ENCODE peak calls at places on chromosomes 11 and 22, in six cellular contexts. One of them, this sample, is unnamed.

GRCh38 chr11:112526699-112527410 is 266.2 kb upstream of the PLET1 start:
- DNase-seq in caudate nucleus: no peak
- DNase-seq in HCT116: no peak
- DNase-seq in lower lobe of right lung: no peak
- DNase-seq in brain microvascular endothelial cell: no peak
- DNase-seq in cardiac muscle cell: no peak
- DNase-seq in this sample: no peak

GRCh38 chr22:31346733-31347250 is 646 bp upstream of the PATZ1 start:
- DNase-seq in cardiac muscle cell: peak; percentile 72
- DNase-seq in brain microvascular endothelial cell: no peak
- DNase-seq in lower lobe of right lung: peak; percentile 67
- DNase-seq in caudate nucleus: no peak
- DNase-seq in HCT116: no peak
- DNase-seq in this sample: no peak

GRCh38 chr11:98734686-98735085 is 286.1 kb upstream of the CNTN5 start:
- DNase-seq in cardiac muscle cell: no peak
- DNase-seq in lower lobe of right lung: no peak
- DNase-seq in HCT116: no peak
- DNase-seq in brain microvascular endothelial cell: no peak
- DNase-seq in caudate nucleus: no peak
- DNase-seq in this sample: no peak

GRCh38 chr11:103842795-103843194 is 193.6 kb upstream of the DDI1 start:
- DNase-seq in HCT116: no peak
- DNase-seq in cardiac muscle cell: no peak
- DNase-seq in lower lobe of right lung: no peak
- DNase-seq in brain microvascular endothelial cell: peak; percentile 18
- DNase-seq in caudate nucleus: no peak
- DNase-seq in this sample: no peak

GRCh38 chr11:118766035-118766434 is 24.9 kb downstream of the DDX6 start:
- DNase-seq in lower lobe of right lung: no peak
- DNase-seq in brain microvascular endothelial cell: no peak
- DNase-seq in caudate nucleus: no peak
- DNase-seq in cardiac muscle cell: no peak
- DNase-seq in HCT116: no peak
- DNase-seq in this sample: no peak

GRCh38 chr22:41512421-41513194 is 31.7 kb downstream of the POLR3H start:
- DNase-seq in caudate nucleus: no peak
- DNase-seq in HCT116: peak; percentile 40
- DNase-seq in lower lobe of right lung: no peak
- DNase-seq in brain microvascular endothelial cell: peak; percentile 63
- DNase-seq in cardiac muscle cell: peak; percentile 81
- DNase-seq in this sample: no peak

GRCh38 chr11:16000065-16000464 is 356.3 kb downstream of the SOX6 start:
- DNase-seq in caudate nucleus: no peak
- DNase-seq in cardiac muscle cell: no peak
- DNase-seq in lower lobe of right lung: no peak
- DNase-seq in HCT116: no peak
- DNase-seq in brain microvascular endothelial cell: peak; percentile 61
- DNase-seq in this sample: no peak

GRCh38 chr11:117916956-117917355 is 12.2 kb downstream of the TMPRSS13 start:
- DNase-seq in cardiac muscle cell: no peak
- DNase-seq in lower lobe of right lung: no peak
- DNase-seq in HCT116: no peak
- DNase-seq in brain microvascular endothelial cell: no peak
- DNase-seq in caudate nucleus: no peak
- DNase-seq in this sample: no peak

GRCh38 chr11:35066783-35067476 is 72.0 kb upstream of the CD44 start:
- DNase-seq in brain microvascular endothelial cell: no peak
- DNase-seq in HCT116: no peak
- DNase-seq in cardiac muscle cell: no peak
- DNase-seq in caudate nucleus: no peak
- DNase-seq in lower lobe of right lung: no peak
- DNase-seq in this sample: no peak

GRCh38 chr11:27718853-27719574 is 18.8 kb upstream of the BDNF start:
- DNase-seq in brain microvascular endothelial cell: no peak
- DNase-seq in caudate nucleus: no peak
- DNase-seq in lower lobe of right lung: no peak
- DNase-seq in cardiac muscle cell: peak; percentile 87
- DNase-seq in HCT116: no peak
- DNase-seq in this sample: no peak

GRCh38 chr11:1360835-1361357 is 28.8 kb upstream of the BRSK2 start:
- DNase-seq in lower lobe of right lung: no peak
- DNase-seq in caudate nucleus: no peak
- DNase-seq in cardiac muscle cell: no peak
- DNase-seq in HCT116: no peak
- DNase-seq in brain microvascular endothelial cell: no peak
- DNase-seq in this sample: no peak

GRCh38 chr11:130979386-130979972 is 63.2 kb upstream of the SNX19 start:
- DNase-seq in cardiac muscle cell: peak; percentile 38
- DNase-seq in brain microvascular endothelial cell: peak; percentile 18
- DNase-seq in lower lobe of right lung: no peak
- DNase-seq in HCT116: no peak
- DNase-seq in caudate nucleus: no peak
- DNase-seq in this sample: no peak

GRCh38 chr11:102172127-102172848 is 62.0 kb downstream of the YAP1 start:
- DNase-seq in brain microvascular endothelial cell: peak; percentile 32
- DNase-seq in cardiac muscle cell: no peak
- DNase-seq in lower lobe of right lung: no peak
- DNase-seq in HCT116: no peak
- DNase-seq in caudate nucleus: no peak
- DNase-seq in this sample: no peak

GRCh38 chr11:45805305-45806071 is 539 bp downstream of the SLC35C1 start:
- DNase-seq in HCT116: no peak
- DNase-seq in caudate nucleus: no peak
- DNase-seq in lower lobe of right lung: peak; percentile 55
- DNase-seq in brain microvascular endothelial cell: peak; percentile 66
- DNase-seq in cardiac muscle cell: peak; percentile 25
- DNase-seq in this sample: peak; percentile 60

GRCh38 chr11:131633978-131634377 is 263.6 kb downstream of the NTM start:
- DNase-seq in brain microvascular endothelial cell: no peak
- DNase-seq in lower lobe of right lung: no peak
- DNase-seq in caudate nucleus: no peak
- DNase-seq in HCT116: no peak
- DNase-seq in cardiac muscle cell: no peak
- DNase-seq in this sample: no peak

GRCh38 chr11:81573367-81573766 is 1160.3 kb downstream of the FAM181B start:
- DNase-seq in caudate nucleus: no peak
- DNase-seq in HCT116: no peak
- DNase-seq in brain microvascular endothelial cell: no peak
- DNase-seq in cardiac muscle cell: peak; percentile 10
- DNase-seq in lower lobe of right lung: no peak
- DNase-seq in this sample: no peak
- H3K27ac ChIP-seq in caudate nucleus: no peak overlapping the region
- H3K27ac ChIP-seq in HCT116: no peak overlapping the region
- H3K27ac ChIP-seq in brain microvascular endothelial cell: no peak overlapping the region
- H3K27ac ChIP-seq in cardiac muscle cell: no peak overlapping the region
- H3K27ac ChIP-seq in lower lobe of right lung: no peak overlapping the region
- H3K27ac ChIP-seq in this sample: no peak overlapping the region

GRCh38 chr22:44305455-44305854 is 7.3 kb downstream of the SHISAL1 start:
- DNase-seq in HCT116: no peak
- DNase-seq in cardiac muscle cell: no peak
- DNase-seq in brain microvascular endothelial cell: no peak
- DNase-seq in lower lobe of right lung: no peak
- DNase-seq in caudate nucleus: no peak
- DNase-seq in this sample: no peak

GRCh38 chr22:44304354-44304753 is 8.4 kb downstream of the SHISAL1 start:
- DNase-seq in brain microvascular endothelial cell: no peak
- DNase-seq in HCT116: no peak
- DNase-seq in lower lobe of right lung: no peak
- DNase-seq in caudate nucleus: no peak
- DNase-seq in cardiac muscle cell: no peak
- DNase-seq in this sample: no peak

GRCh38 chr22:44307509-44308169 is 5.1 kb downstream of the SHISAL1 start:
- DNase-seq in brain microvascular endothelial cell: no peak
- DNase-seq in HCT116: no peak
- DNase-seq in caudate nucleus: no peak
- DNase-seq in lower lobe of right lung: no peak
- DNase-seq in cardiac muscle cell: peak; percentile 64
- DNase-seq in this sample: no peak

GRCh38 chr22:44305888-44306287 is 6.9 kb downstream of the SHISAL1 start:
- DNase-seq in cardiac muscle cell: no peak
- DNase-seq in caudate nucleus: no peak
- DNase-seq in lower lobe of right lung: no peak
- DNase-seq in brain microvascular endothelial cell: no peak
- DNase-seq in HCT116: no peak
- DNase-seq in this sample: no peak

DNA sequence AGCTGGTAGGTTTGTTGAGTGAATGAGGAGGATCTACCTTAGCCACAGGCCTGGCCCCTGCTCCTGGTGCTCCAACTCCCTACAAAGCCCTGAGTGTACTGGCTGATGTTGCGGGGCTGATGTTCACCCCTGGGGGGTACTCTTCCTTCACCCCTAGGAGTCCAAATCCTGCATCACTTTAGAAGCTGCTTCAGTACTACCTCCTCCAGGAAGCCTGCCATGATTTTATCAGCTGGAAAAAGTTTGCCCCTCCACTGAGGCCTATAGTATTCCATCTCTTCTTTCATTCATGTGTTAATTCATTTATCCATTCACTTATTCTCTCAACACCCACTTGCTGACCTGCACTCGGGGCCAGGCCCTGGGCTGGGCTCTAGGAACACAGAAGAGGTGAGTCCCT is 7.8 kb downstream of the SHISAL1 start:
- DNase-seq in HCT116: no peak
- DNase-seq in cardiac muscle cell: no peak
- DNase-seq in brain microvascular endothelial cell: no peak
- DNase-seq in caudate nucleus: no peak
- DNase-seq in lower lobe of right lung: no peak
- DNase-seq in this sample: no peak
- H3K27ac ChIP-seq in HCT116: no peak overlapping the region
- H3K27ac ChIP-seq in cardiac muscle cell: no peak overlapping the region
- H3K27ac ChIP-seq in brain microvascular endothelial cell: no peak overlapping the region
- H3K27ac ChIP-seq in caudate nucleus: no peak overlapping the region
- H3K27ac ChIP-seq in lower lobe of right lung: no peak overlapping the region
- H3K27ac ChIP-seq in this sample: no peak overlapping the region

DNA sequence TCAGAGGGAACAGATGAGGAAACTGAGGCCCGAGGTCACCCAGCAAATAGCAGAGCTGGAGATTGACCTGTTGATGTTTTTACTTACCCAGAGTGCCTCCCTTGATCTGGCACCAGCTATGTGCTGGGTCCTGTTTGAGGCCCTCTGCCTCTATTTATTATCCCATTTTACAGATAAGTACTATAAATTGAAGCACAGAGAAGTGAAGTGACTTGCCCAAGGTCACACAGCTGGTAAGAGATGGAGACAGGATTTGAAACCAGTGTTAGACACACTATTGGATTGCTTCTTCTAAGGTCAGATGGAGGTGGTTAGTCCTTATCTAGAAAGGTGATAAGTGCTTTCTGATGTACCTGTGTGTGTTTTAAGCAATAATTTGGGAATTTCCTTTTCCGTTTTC is 13.5 kb downstream of the SGSM1 start:
- DNase-seq in cardiac muscle cell: no peak
- DNase-seq in lower lobe of right lung: no peak
- DNase-seq in caudate nucleus: no peak
- DNase-seq in HCT116: no peak
- DNase-seq in brain microvascular endothelial cell: no peak
- DNase-seq in this sample: no peak
- H3K27ac ChIP-seq in cardiac muscle cell: no peak overlapping the region
- H3K27ac ChIP-seq in lower lobe of right lung: no peak overlapping the region
- H3K27ac ChIP-seq in caudate nucleus: no peak overlapping the region
- H3K27ac ChIP-seq in HCT116: no peak overlapping the region
- H3K27ac ChIP-seq in brain microvascular endothelial cell: no peak overlapping the region
- H3K27ac ChIP-seq in this sample: no peak overlapping the region

GRCh38 chr11:12173111-12173510 is 62.7 kb downstream of the MICAL2 start:
- DNase-seq in cardiac muscle cell: no peak
- DNase-seq in HCT116: no peak
- DNase-seq in brain microvascular endothelial cell: no peak
- DNase-seq in lower lobe of right lung: no peak
- DNase-seq in caudate nucleus: no peak
- DNase-seq in this sample: no peak
- H3K27ac ChIP-seq in cardiac muscle cell: peak overlapping the region; percentile 88
- H3K27ac ChIP-seq in HCT116: no peak overlapping the region
- H3K27ac ChIP-seq in brain microvascular endothelial cell: peak overlapping the region; percentile 99
- H3K27ac ChIP-seq in lower lobe of right lung: no peak overlapping the region
- H3K27ac ChIP-seq in caudate nucleus: no peak overlapping the region
- H3K27ac ChIP-seq in this sample: no peak overlapping the region

GRCh38 chr22:44146088-44146861 is 34.5 kb upstream of the PARVG start:
- DNase-seq in caudate nucleus: no peak
- DNase-seq in cardiac muscle cell: no peak
- DNase-seq in brain microvascular endothelial cell: no peak
- DNase-seq in HCT116: no peak
- DNase-seq in lower lobe of right lung: no peak
- DNase-seq in this sample: no peak
- H3K27ac ChIP-seq in caudate nucleus: no peak overlapping the region
- H3K27ac ChIP-seq in cardiac muscle cell: no peak overlapping the region
- H3K27ac ChIP-seq in brain microvascular endothelial cell: no peak overlapping the region
- H3K27ac ChIP-seq in HCT116: no peak overlapping the region
- H3K27ac ChIP-seq in lower lobe of right lung: no peak overlapping the region
- H3K27ac ChIP-seq in this sample: no peak overlapping the region

DNA sequence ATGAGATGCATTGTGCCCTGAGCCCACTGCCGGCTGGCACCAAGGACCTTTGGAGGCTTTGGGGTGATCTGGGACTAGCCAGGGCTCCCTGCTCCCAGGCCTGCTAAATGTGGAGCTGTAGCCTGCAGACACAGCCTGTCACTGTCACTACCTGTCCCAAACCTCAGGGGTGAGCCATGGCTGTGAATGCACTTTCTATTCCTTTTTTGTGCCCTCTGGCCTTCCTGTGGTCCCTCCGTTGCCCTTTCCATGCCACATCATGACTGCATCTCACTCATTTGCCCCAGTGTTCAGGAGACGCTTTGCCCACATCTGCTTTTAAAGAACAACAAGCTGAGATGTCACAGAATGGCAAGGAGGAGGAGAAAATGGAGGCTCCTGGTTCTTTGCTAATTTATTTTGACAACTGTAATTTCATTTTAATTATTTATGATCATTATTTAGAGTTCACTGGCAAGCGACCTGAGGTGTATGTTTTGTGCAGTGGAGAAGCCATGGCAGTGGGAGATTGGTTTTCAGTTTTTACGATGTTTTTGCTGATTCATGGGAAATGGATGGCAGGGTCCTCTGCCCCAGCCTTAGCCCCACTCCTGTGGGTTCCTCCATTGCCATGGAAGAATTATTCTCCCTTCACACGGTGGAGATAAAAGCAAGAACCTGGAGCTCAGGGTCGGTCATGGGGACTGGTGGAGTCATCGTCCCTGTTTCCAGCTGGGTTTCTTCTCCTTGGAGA is 69.2 kb downstream of the TSPAN18 start:
- DNase-seq in caudate nucleus: no peak
- DNase-seq in brain microvascular endothelial cell: no peak
- DNase-seq in HCT116: no peak
- DNase-seq in lower lobe of right lung: no peak
- DNase-seq in cardiac muscle cell: no peak
- DNase-seq in this sample: no peak
- H3K27ac ChIP-seq in caudate nucleus: no peak overlapping the region
- H3K27ac ChIP-seq in brain microvascular endothelial cell: no peak overlapping the region
- H3K27ac ChIP-seq in HCT116: no peak overlapping the region
- H3K27ac ChIP-seq in lower lobe of right lung: no peak overlapping the region
- H3K27ac ChIP-seq in cardiac muscle cell: no peak overlapping the region
- H3K27ac ChIP-seq in this sample: no peak overlapping the region

This sample was measured in substantia nigra.